ENCODE peak calls at places on chromosomes 16 and 17, in seven cellular contexts. X is ascending aorta; D is lower lobe of right lung; W is CD8-positive, alpha-beta T cell; A is transverse colon; Z is H9; R is A549. L is an unnamed sample. For H3K4me1, the result is how much of the 10 kb centered on the place peaks cover.

GRCh38 chr17:28282596-28282995 is 36.4 kb upstream of the TMEM97 start:
- DNase-seq in X (no peak), D (no peak), W (no peak), A (no peak), Z (no peak), R (no peak), L (no peak)

GRCh38 chr17:57511475-57512123 is 233.5 kb downstream of the CCDC182 start:
- DNase-seq in X (no peak), D (no peak), W (no peak), A (no peak), Z (no peak), R (no peak), L (no peak)

GRCh38 chr17:50833396-50834125 is 1.8 kb upstream of the WFIKKN2 start:
- DNase-seq in X (no peak), D (no peak), W (no peak), A (no peak), Z (peak), R (no peak), L (no peak)

GRCh38 chr16:83233153-83233552 is 574.6 kb upstream of the HSBP1 start:
- DNase-seq in X (no peak), D (no peak), W (no peak), A (no peak), Z (no peak), R (no peak), L (no peak)

GRCh38 chr16:54140057-54140787 is 146.4 kb downstream of the IRX3 start:
- DNase-seq in X (no peak), D (no peak), W (no peak), A (no peak), Z (no peak), R (no peak), L (no peak)

GRCh38 chr16:30472328-30472942 is at the start of gene ITGAL:
- DNase-seq in X (peak), D (peak), W (peak), A (peak), Z (no peak), R (no peak), L (peak)

GRCh38 chr17:79522414-79522813 is 88.4 kb downstream of the RBFOX3 start:
- DNase-seq in X (no peak), D (no peak), W (no peak), A (no peak), Z (no peak), R (no peak), L (no peak)

GRCh38 chr17:40453881-40454630 is 10.8 kb downstream of the IGFBP4 start:
- DNase-seq in X (no peak), D (no peak), W (no peak), A (no peak), Z (no peak), R (no peak), L (no peak)

GRCh38 chr17:45018514-45019176 is 32.8 kb downstream of the DCAKD start:
- DNase-seq in X (no peak), D (no peak), W (no peak), A (peak), Z (no peak), R (no peak), L (no peak)

GRCh38 chr17:32586666-32587065 is 99.9 kb downstream of the CDK5R1 start:
- DNase-seq in X (no peak), D (no peak), W (no peak), A (no peak), Z (no peak), R (no peak), L (no peak)

GRCh38 chr16:17131351-17131750 is 339.4 kb downstream of the XYLT1 start:
- DNase-seq in X (no peak), D (no peak), W (no peak), A (no peak), Z (no peak), R (no peak), L (no peak)

GRCh38 chr17:2197271-2197670 is 106.3 kb downstream of the SMG6 start:
- DNase-seq in X (no peak), D (no peak), W (no peak), A (no peak), Z (no peak), R (no peak), L (no peak)

GRCh38 chr16:23497543-23497868 is 12.8 kb downstream of the GGA2 start:
- DNase-seq in X (no peak), D (no peak), W (no peak), A (no peak), Z (no peak), R (no peak), L (no peak)

GRCh38 chr17:14428640-14429029 is 127.8 kb downstream of the HS3ST3B1 start:
- DNase-seq in X (no peak), D (no peak), W (no peak), A (no peak), Z (no peak), R (no peak), L (peak)

GRCh38 chr16:23903001-23903414 is 67.2 kb downstream of the PRKCB start:
- DNase-seq in X (no peak), D (no peak), W (no peak), A (no peak), Z (no peak), R (no peak), L (no peak)

GRCh38 chr16:1788708-1789100 is 4.8 kb downstream of the IGFALS start:
- DNase-seq in X (peak), D (peak), W (no peak), A (no peak), Z (no peak), R (no peak), L (peak)

GRCh38 chr17:71938340-71939010 is 182.3 kb upstream of the SOX9 start:
- DNase-seq in X (no peak), D (peak), W (no peak), A (no peak), Z (no peak), R (no peak), L (no peak)

GRCh38 chr16:48810803-48811453 is 200.9 kb upstream of the N4BP1 start:
- DNase-seq in X (no peak), D (no peak), W (no peak), A (no peak), Z (peak), R (no peak), L (no peak)

GRCh38 chr17:40547079-40547784 is 18.0 kb downstream of the CCR7 start:
- DNase-seq in X (no peak), D (no peak), W (no peak), A (peak), Z (peak), R (no peak), L (peak)

GRCh38 chr17:27295945-27296344 is 2.0 kb downstream of the WSB1 start:
- DNase-seq in X (no peak), D (no peak), W (no peak), A (no peak), Z (no peak), R (no peak), L (no peak)

GRCh38 chr16:57252148-57252721 is 7.2 kb downstream of the ARL2BP start:
- DNase-seq in X (no peak), D (peak), W (no peak), A (no peak), Z (no peak), R (no peak), L (peak)

GRCh38 chr17:65553646-65554567 is 7.5 kb downstream of the AXIN2 start:
- DNase-seq in X (no peak), D (peak), W (no peak), A (no peak), Z (no peak), R (no peak), L (no peak)

GRCh38 chr16:75204410-75204758 is 2.6 kb downstream of the CTRB2 start:
- DNase-seq in X (no peak), D (peak), W (no peak), A (no peak), Z (no peak), R (no peak), L (no peak)

GRCh38 chr17:8080208-8080798 is 7.2 kb downstream of the ALOX12B start:
- DNase-seq in X (no peak), D (no peak), W (no peak), A (no peak), Z (no peak), R (no peak), L (peak)

GRCh38 chr17:81912441-81913309 is 1.5 kb upstream of the PCYT2 start:
- DNase-seq in X (no peak), D (no peak), W (no peak), A (no peak), Z (no peak), R (no peak), L (peak)

GRCh38 chr16:17426451-17426850 is 44.3 kb downstream of the XYLT1 start:
- DNase-seq in X (no peak), D (no peak), W (no peak), A (no peak), Z (no peak), R (no peak), L (no peak)

GRCh38 chr17:82105882-82106696 is 8.1 kb upstream of the FASN start:
- DNase-seq in X (no peak), D (peak), W (no peak), A (peak), Z (peak), R (peak), L (peak)

GRCh38 chr17:63946440-63947363 is 14.6 kb upstream of the CD79B start:
- DNase-seq in X (no peak), D (peak), W (peak), A (peak), Z (peak), R (peak), L (peak)

GRCh38 chr16:22055881-22056280 is 36.5 kb upstream of the VWA3A start:
- DNase-seq in X (no peak), D (no peak), W (no peak), A (no peak), Z (peak), R (no peak), L (no peak)

GRCh38 chr17:28227278-28228108 is 91.5 kb upstream of the TMEM97 start:
- DNase-seq in X (no peak), D (peak), W (no peak), A (peak), Z (peak), R (peak), L (peak)

GRCh38 chr16:11506816-11507305 is 79.9 kb downstream of the LITAF start:
- DNase-seq in X (no peak), D (no peak), W (no peak), A (no peak), Z (no peak), R (no peak), L (no peak)

GRCh38 chr16:29971304-29971703 is 2.4 kb upstream of the TAOK2 start:
- DNase-seq in X (no peak), D (peak), W (no peak), A (no peak), Z (no peak), R (no peak), L (no peak)

GRCh38 chr16:63922563-63922962 is 1199.3 kb downstream of the CDH11 start:
- DNase-seq in X (no peak), D (no peak), W (no peak), A (no peak), Z (no peak), R (no peak), L (no peak)

GRCh38 chr16:88685156-88686061 is 898 bp downstream of the SNAI3 start:
- DNase-seq in X (no peak), D (peak), W (no peak), A (peak), Z (no peak), R (peak), L (peak)

GRCh38 chr17:78256705-78257559 is 25.5 kb downstream of the TMEM235 start:
- DNase-seq in X (no peak), D (no peak), W (no peak), A (no peak), Z (no peak), R (no peak), L (peak)

GRCh38 chr16:588639-588888 is 1.3 kb upstream of the RAB40C start:
- DNase-seq in X (no peak), D (peak), W (peak), A (peak), Z (no peak), R (no peak), L (peak)

GRCh38 chr16:83245061-83245460 is 562.7 kb upstream of the HSBP1 start:
- DNase-seq in X (no peak), D (no peak), W (no peak), A (no peak), Z (no peak), R (no peak), L (no peak)

GRCh38 chr17:12553625-12554024 is 112.1 kb upstream of the MYOCD start:
- DNase-seq in X (no peak), D (no peak), W (no peak), A (no peak), Z (no peak), R (no peak), L (no peak)

DNA sequence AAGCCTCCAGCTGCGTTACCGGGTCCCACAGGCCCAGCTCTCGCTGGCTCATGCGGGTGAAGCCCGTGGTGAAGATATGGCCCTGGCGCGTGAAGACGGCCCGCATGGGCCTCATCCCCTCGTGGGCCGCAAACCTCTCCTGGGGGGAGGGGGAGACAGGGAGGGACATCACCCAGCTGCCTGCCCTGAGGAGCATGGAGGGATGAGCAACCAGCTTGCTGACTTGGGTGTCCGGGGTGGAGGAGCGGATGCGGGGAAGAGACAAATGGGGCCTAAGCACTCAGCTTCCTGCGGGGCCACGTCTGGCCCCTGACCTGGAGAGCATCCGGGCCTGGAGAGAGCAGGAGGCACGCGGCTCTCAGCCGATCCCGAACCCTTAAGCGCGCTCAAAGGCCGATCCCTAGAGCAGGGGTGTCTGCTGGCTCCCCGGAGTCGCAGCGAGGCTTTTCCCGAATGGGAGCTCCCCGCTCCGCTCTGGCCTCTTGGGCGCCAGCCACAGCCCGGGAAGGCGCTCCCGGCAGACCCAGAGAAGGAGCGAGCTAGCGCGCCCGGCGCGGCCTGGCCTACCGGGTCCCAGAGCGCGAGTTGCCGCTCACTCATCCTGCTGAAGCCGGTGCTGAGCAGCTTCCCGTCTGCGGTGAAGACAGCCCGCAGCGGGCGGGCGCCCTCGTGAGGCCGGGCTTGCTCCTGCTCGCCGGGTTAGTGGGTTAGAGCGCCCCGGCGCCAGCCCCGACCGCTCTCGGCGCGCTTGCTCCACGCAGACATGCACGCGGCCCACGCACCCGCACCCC is 5.0 kb downstream of the CORO6 start:
- DNase-seq in X (peak), D (peak), W (peak), A (peak), Z (peak), R (peak), L (peak)
- H3K27ac ChIP-seq in X (no peak), D (peak), W (peak), A (peak), Z (no peak), R (peak), L (peak)

DNA sequence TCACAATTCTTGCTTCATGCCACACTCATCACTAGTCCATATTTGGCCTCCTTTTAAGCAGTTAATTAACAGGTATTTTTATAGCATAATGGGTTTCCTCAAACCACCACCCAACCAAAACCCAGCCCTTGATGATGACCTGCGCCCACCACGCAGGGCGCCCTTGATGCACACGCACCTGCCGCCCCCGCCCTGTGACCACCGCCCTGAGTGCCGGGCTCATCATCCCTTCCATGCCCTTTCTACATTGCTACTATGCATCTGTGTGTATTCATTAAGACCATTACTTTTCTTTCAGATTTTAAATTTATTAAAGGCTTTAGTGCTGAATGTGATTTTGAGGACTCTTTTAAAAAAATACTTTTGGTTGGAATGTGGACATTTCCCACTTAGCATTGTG is 204.8 kb upstream of the CHMP6 start:
- DNase-seq in X (no peak), D (peak), W (no peak), A (no peak), Z (no peak), R (no peak), L (no peak)
- H3K4me1 ChIP-seq in X (under half), D (under half), W (half or more), A (under half), Z (under half), R (half or more), L (under half)

DNA sequence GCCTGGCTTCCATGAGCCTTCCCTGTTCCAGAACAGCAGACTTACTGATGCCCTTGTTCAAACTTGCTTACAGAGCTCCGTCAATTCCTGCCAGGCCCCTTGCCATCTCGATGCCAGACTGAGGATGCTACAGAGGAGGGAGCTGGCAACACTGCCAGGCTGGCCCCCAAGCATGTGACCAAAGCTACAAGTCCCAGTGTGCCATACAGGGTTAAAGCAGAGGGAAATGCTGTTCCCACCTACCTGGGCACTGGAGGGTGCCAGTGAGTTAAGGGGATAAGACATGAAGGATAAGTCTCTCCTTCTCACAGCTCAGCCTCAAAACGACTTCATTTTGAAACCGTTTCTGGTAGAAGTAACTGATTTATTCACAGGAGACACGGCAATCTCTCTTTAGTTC is 33.5 kb upstream of the SREBF1 start:
- DNase-seq in X (no peak), D (no peak), W (no peak), A (no peak), Z (no peak), R (no peak), L (no peak)
- TF ChIP-seq CTCF in X (no peak), D (no peak), W (no peak), A (no peak), Z (peak), R (peak), L (no peak)

GRCh38 chr16:46648656-46649055 is 27.5 kb upstream of the SHCBP1 start:
- DNase-seq in X (no peak), D (no peak), W (no peak), A (no peak), Z (peak), R (no peak), L (no peak)

GRCh38 chr16:46651305-46651704 is 30.1 kb upstream of the SHCBP1 start:
- DNase-seq in X (no peak), D (no peak), W (no peak), A (no peak), Z (no peak), R (no peak), L (no peak)

GRCh38 chr16:46650224-46650623 is 29.0 kb upstream of the SHCBP1 start:
- DNase-seq in X (no peak), D (no peak), W (no peak), A (no peak), Z (no peak), R (no peak), L (no peak)

GRCh38 chr16:46649571-46649970 is 28.4 kb upstream of the SHCBP1 start:
- DNase-seq in X (no peak), D (no peak), W (no peak), A (peak), Z (no peak), R (no peak), L (no peak)
- H3K27ac ChIP-seq in X (no peak), D (no peak), W (no peak), A (peak), Z (no peak), R (no peak), L (no peak)

GRCh38 chr17:73304971-73305786 is 6.6 kb downstream of the CDC42EP4 start:
- DNase-seq in X (no peak), D (peak), W (no peak), A (peak), Z (peak), R (peak), L (peak)
- H3K4me1 ChIP-seq in X (under half), D (half or more), W (under half), A (under half), Z (under half), R (half or more), L (half or more)

GRCh38 chr17:60573139-60573975 is 26.6 kb upstream of the PPM1D start:
- DNase-seq in X (no peak), D (no peak), W (no peak), A (no peak), Z (no peak), R (no peak), L (no peak)
- TF ChIP-seq CTCF in X (no peak), D (no peak), W (no peak), A (no peak), Z (no peak), R (no peak), L (no peak)

GRCh38 chr17:62870581-62870964 is 62.5 kb upstream of the MARCHF10 start:
- DNase-seq in X (no peak), D (no peak), W (no peak), A (no peak), Z (peak), R (no peak), L (no peak)
- H3K27ac ChIP-seq in X (no peak), D (no peak), W (no peak), A (no peak), Z (no peak), R (no peak), L (no peak)

GRCh38 chr16:69481901-69482341 is 57.5 kb downstream of the CYB5B start:
- DNase-seq in X (peak), D (peak), W (no peak), A (peak), Z (peak), R (no peak), L (peak)

GRCh38 chr16:69478685-69479084 is 54.3 kb downstream of the CYB5B start:
- DNase-seq in X (no peak), D (no peak), W (no peak), A (no peak), Z (no peak), R (no peak), L (no peak)

GRCh38 chr16:69477546-69477945 is 53.1 kb downstream of the CYB5B start:
- DNase-seq in X (no peak), D (no peak), W (no peak), A (no peak), Z (no peak), R (no peak), L (no peak)

GRCh38 chr16:69482410-69482951 is 58.1 kb downstream of the CYB5B start:
- DNase-seq in X (no peak), D (peak), W (no peak), A (no peak), Z (no peak), R (no peak), L (no peak)

DNA sequence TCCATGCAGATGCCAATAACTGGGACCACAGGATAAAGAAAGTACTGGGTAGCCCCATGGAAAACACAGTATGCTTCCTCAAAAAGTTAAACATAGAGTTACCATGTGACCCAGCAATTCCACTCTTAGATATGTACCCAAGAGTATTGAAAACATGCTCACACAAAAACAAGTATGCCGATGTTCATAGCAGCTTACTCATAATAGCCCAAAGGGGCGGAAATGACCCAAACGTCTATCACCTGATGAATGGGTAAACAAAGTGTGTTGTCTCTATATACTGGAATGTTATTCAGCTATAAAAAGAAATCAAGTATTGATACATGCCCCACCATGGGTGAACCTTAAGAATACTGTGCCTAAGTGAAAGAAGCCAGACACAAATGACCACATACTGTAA is 55.4 kb downstream of the CYB5B start:
- DNase-seq in X (no peak), D (no peak), W (no peak), A (no peak), Z (no peak), R (no peak), L (no peak)
- H3K4me1 ChIP-seq in X (under half), D (under half), W (under half), A (under half), Z (under half), R (under half), L (under half)